ENCODE peak calls at places on chromosomes 2 and 18, in eight cellular contexts. Y, N, D, A, F, U, E and B are unnamed samples.

GRCh38 chr2:88832256-88832991 is 141.0 kb downstream of the RPIA start:
- DNase-seq in Y (no peak), N (no peak), D (no peak), A (no peak), F (no peak), U (no peak), E (no peak), B (no peak)

GRCh38 chr18:40133253-40133652 is 1821.8 kb upstream of the PIK3C3 start:
- DNase-seq in Y (no peak), N (no peak), D (no peak), A (no peak), F (no peak), U (no peak), E (no peak), B (no peak)

GRCh38 chr2:104745856-104746255 is 108.1 kb upstream of the POU3F3 start:
- DNase-seq in Y (peak; percentile 15), N (no peak), D (no peak), A (no peak), F (no peak), U (no peak), E (no peak), B (no peak)

GRCh38 chr2:179235463-179236108 is 29.0 kb downstream of the SESTD1 start:
- DNase-seq in Y (no peak), N (peak; percentile 40), D (peak; percentile 44), A (no peak), F (no peak), U (no peak), E (no peak), B (no peak)

GRCh38 chr2:46887028-46887885 is 28.3 kb downstream of the MCFD2 start:
- DNase-seq in Y (no peak), N (peak; percentile 60), D (no peak), A (no peak), F (no peak), U (no peak), E (no peak), B (no peak)

GRCh38 chr2:20071397-20072383 is 20.3 kb upstream of the LAPTM4A start:
- DNase-seq in Y (no peak), N (peak; percentile 98), D (peak; percentile 71), A (no peak), F (peak; percentile 80), U (peak; percentile 21), E (no peak), B (peak; percentile 59)

GRCh38 chr18:79515944-79516351 is 120.2 kb downstream of the NFATC1 start:
- DNase-seq in Y (no peak), N (no peak), D (peak; percentile 5), A (peak; percentile 41), F (no peak), U (no peak), E (no peak), B (no peak)

GRCh38 chr2:45651415-45652089 is at the start of gene PRKCE:
- DNase-seq in Y (peak; percentile 51), N (no peak), D (no peak), A (no peak), F (peak; percentile 91), U (no peak), E (no peak), B (peak; percentile 42)

GRCh38 chr2:143161982-143162837 is 33.0 kb downstream of the ARHGAP15 start:
- DNase-seq in Y (peak; percentile 40), N (peak; percentile 58), D (peak; percentile 49), A (peak; percentile 61), F (peak; percentile 21), U (no peak), E (no peak), B (no peak)

GRCh38 chr2:230924470-230925341 is at the start of gene GPR55:
- DNase-seq in Y (peak; percentile 72), N (no peak), D (no peak), A (peak; percentile 26), F (no peak), U (no peak), E (peak; percentile 56), B (no peak)

GRCh38 chr18:12606592-12607315 is 51.2 kb downstream of the SPIRE1 start:
- DNase-seq in Y (no peak), N (peak; percentile 85), D (peak; percentile 38), A (no peak), F (no peak), U (no peak), E (no peak), B (no peak)

GRCh38 chr2:100141906-100142305 is 484 bp downstream of the AFF3 start:
- DNase-seq in Y (no peak), N (no peak), D (no peak), A (no peak), F (no peak), U (no peak), E (no peak), B (no peak)

GRCh38 chr2:5695641-5696350 is 3.6 kb downstream of the SOX11 start:
- DNase-seq in Y (peak; percentile 34), N (peak; percentile 55), D (no peak), A (no peak), F (peak; percentile 80), U (no peak), E (no peak), B (no peak)

GRCh38 chr2:164840930-164841718 is 499 bp downstream of the COBLL1 start:
- DNase-seq in Y (peak; percentile 76), N (peak; percentile 32), D (peak; percentile 82), A (peak; percentile 47), F (peak; percentile 90), U (no peak), E (no peak), B (peak; percentile 60)
- TF ChIP-seq USF2 in Y (no peak), N (no peak), D (no peak), A (no peak), F (no peak), U (no peak), E (no peak), B (no peak)

DNA sequence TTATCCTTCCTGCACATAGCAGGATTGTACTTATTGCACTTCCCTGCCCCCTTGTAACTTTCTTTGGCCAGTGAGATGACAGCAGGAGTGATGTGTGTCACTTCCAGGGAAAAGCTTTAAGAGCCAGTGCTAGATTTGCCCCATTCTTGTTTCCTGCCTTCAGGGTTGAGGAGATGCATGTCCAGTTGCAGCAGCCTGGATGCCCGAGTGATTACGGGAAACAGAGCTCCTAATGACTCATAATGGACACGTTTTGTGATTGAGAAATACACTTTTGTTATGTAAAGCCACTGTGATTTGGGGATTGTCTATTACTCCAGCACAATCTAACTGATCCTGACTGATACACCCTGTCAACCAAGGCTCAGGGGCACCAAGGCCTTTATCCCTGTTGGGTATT is 5.0 kb upstream of the TET3 start:
- DNase-seq in Y (no peak), N (peak; percentile 92), D (peak; percentile 35), A (no peak), F (no peak), U (no peak), E (no peak), B (peak; percentile 42)
- TF ChIP-seq USF2 in Y (no peak), N (no peak), D (no peak), A (no peak), F (no peak), U (no peak), E (no peak), B (no peak)

GRCh38 chr2:152372438-152372984 is 37.5 kb downstream of the FMNL2 start:
- DNase-seq in Y (no peak), N (no peak), D (no peak), A (no peak), F (no peak), U (no peak), E (no peak), B (no peak)

GRCh38 chr2:152367547-152368250 is 32.7 kb downstream of the FMNL2 start:
- DNase-seq in Y (no peak), N (peak; percentile 50), D (no peak), A (no peak), F (no peak), U (no peak), E (peak; percentile 33), B (no peak)

GRCh38 chr2:152363933-152364332 is 29.0 kb downstream of the FMNL2 start:
- DNase-seq in Y (no peak), N (no peak), D (no peak), A (no peak), F (no peak), U (no peak), E (no peak), B (no peak)

GRCh38 chr2:152370783-152371182 is 35.8 kb downstream of the FMNL2 start:
- DNase-seq in Y (no peak), N (no peak), D (no peak), A (no peak), F (no peak), U (no peak), E (no peak), B (no peak)

GRCh38 chr2:152369176-152369860 is 34.3 kb downstream of the FMNL2 start:
- DNase-seq in Y (no peak), N (peak; percentile 91), D (peak; percentile 37), A (no peak), F (no peak), U (no peak), E (no peak), B (no peak)
- TF ChIP-seq USF2 in Y (no peak), N (no peak), D (no peak), A (no peak), F (no peak), U (no peak), E (no peak), B (no peak)

GRCh38 chr2:235868224-235868623 is 300.0 kb downstream of the GBX2 start:
- DNase-seq in Y (no peak), N (peak; percentile 13), D (no peak), A (no peak), F (no peak), U (no peak), E (no peak), B (no peak)

GRCh38 chr2:235864311-235864710 is 303.9 kb downstream of the GBX2 start:
- DNase-seq in Y (peak; percentile 9), N (no peak), D (no peak), A (no peak), F (no peak), U (no peak), E (no peak), B (no peak)

GRCh38 chr2:235866373-235866772 is 301.8 kb downstream of the GBX2 start:
- DNase-seq in Y (peak; percentile 5), N (peak; percentile 16), D (no peak), A (no peak), F (no peak), U (no peak), E (no peak), B (no peak)

GRCh38 chr2:235863414-235863813 is 304.8 kb downstream of the GBX2 start:
- DNase-seq in Y (peak; percentile 11), N (no peak), D (no peak), A (no peak), F (no peak), U (no peak), E (no peak), B (no peak)

DNA sequence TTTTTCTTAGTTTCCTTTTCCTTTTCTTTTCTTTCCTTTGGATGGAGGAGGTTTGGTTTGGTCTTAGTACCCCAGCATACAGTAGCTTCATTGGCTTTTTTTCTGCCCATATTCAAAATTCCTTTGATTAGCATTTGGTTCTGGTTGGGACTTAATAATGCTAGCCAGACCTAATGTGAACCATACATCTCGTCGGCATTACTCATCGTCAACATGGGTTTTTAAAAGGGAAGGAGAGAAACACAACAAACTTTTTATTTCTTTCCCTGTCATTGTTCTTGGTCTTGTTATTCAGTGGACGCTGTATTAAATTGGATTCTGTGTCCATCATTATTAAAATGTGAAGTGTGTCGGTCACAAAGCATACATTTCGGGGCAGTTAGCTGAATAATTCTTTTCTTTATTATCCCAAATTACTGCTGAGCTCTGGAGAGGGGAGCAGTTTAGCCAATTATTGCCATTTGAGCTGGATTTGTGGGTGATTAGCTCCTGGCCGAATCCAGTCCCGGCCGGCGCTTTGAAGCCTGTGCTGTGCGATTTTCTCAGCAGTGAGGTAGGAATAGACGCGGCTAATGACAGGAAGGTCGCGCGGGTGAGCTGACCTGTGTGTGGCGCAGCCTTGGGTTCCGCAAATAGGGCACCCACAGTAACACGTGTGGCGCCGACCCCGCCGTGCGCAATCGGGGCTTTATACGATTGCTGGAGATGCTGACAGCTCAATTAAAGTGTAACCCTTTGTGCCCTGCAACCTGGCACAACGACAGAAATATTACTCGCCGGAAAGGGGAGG is 303.2 kb downstream of the GBX2 start:
- DNase-seq in Y (peak; percentile 20), N (peak; percentile 13), D (no peak), A (no peak), F (no peak), U (no peak), E (no peak), B (no peak)
- TF ChIP-seq USF2 in Y (no peak), N (no peak), D (no peak), A (no peak), F (no peak), U (no peak), E (no peak), B (no peak)